ENCODE peak calls at places on chromosomes 4 and X, in eight cellular contexts. P is neural crest cell; Y is body of pancreas; V is AG04449; Z is foreskin fibroblast; K is CD4-positive, alpha-beta T cell; I is cardiac muscle cell; X is RWPE1. L is an unnamed sample.

GRCh38 chrX:1027133-1027532 is 185.3 kb downstream of the CRLF2 start:
- DNase-seq in P (no peak), Y (no peak), V (no peak), Z (no peak), K (no peak), I (no peak), X (no peak), L (no peak)

GRCh38 chr4:179112441-179113170 is 1670.4 kb upstream of the AGA start:
- DNase-seq in P (no peak), Y (no peak), V (no peak), Z (no peak), K (no peak), I (no peak), X (no peak), L (no peak)

GRCh38 chr4:100246697-100247096 is 56.4 kb upstream of the DDIT4L start:
- DNase-seq in P (no peak), Y (no peak), V (no peak), Z (no peak), K (no peak), I (no peak), X (no peak), L (no peak)

GRCh38 chrX:69298466-69299140 is 133.3 kb upstream of the PJA1 start:
- DNase-seq in P (no peak), Y (no peak), V (no peak), Z (no peak), K (no peak), I (no peak), X (no peak), L (no peak)

GRCh38 chr4:64617813-64618212 is 208.6 kb upstream of the TECRL start:
- DNase-seq in P (no peak), Y (no peak), V (no peak), Z (no peak), K (no peak), I (no peak), X (peak), L (no peak)

GRCh38 chr4:23819041-23819511 is 70.8 kb downstream of the PPARGC1A start:
- DNase-seq in P (no peak), Y (no peak), V (no peak), Z (no peak), K (no peak), I (peak), X (no peak), L (no peak)

GRCh38 chr4:137390707-137391106 is 141.6 kb downstream of the PCDH18 start:
- DNase-seq in P (no peak), Y (no peak), V (no peak), Z (peak), K (no peak), I (no peak), X (no peak), L (no peak)

GRCh38 chrX:154734101-154734781 is 16.6 kb downstream of the GAB3 start:
- DNase-seq in P (no peak), Y (no peak), V (no peak), Z (no peak), K (no peak), I (no peak), X (no peak), L (no peak)

GRCh38 chrX:30779453-30780030 is 109.5 kb downstream of the TAB3 start:
- DNase-seq in P (no peak), Y (no peak), V (no peak), Z (no peak), K (no peak), I (no peak), X (no peak), L (no peak)

GRCh38 chr4:7171191-7171900 is 21.0 kb upstream of the SORCS2 start:
- DNase-seq in P (no peak), Y (no peak), V (no peak), Z (no peak), K (no peak), I (no peak), X (no peak), L (no peak)

GRCh38 chrX:73562458-73562857 is 539 bp upstream of the CHIC1 start:
- DNase-seq in P (no peak), Y (no peak), V (no peak), Z (no peak), K (no peak), I (no peak), X (no peak), L (no peak)

GRCh38 chr4:185721949-185722316 is 90.1 kb downstream of the SORBS2 start:
- DNase-seq in P (no peak), Y (no peak), V (no peak), Z (no peak), K (no peak), I (no peak), X (no peak), L (no peak)

GRCh38 chr4:165971941-165972340 is 98.9 kb downstream of the TLL1 start:
- DNase-seq in P (no peak), Y (no peak), V (no peak), Z (no peak), K (no peak), I (no peak), X (peak), L (no peak)

GRCh38 chrX:113699939-113700338 is 859.3 kb upstream of the AMOT start:
- DNase-seq in P (no peak), Y (no peak), V (no peak), Z (no peak), K (no peak), I (no peak), X (no peak), L (no peak)

GRCh38 chr4:145511913-145512522 is 30.4 kb downstream of the SMAD1 start:
- DNase-seq in P (no peak), Y (no peak), V (no peak), Z (no peak), K (no peak), I (no peak), X (peak), L (no peak)

GRCh38 chr4:27568236-27568951 is 707.8 kb downstream of the STIM2 start:
- DNase-seq in P (no peak), Y (no peak), V (no peak), Z (no peak), K (no peak), I (no peak), X (no peak), L (no peak)

GRCh38 chr4:100591156-100591876 is 73.5 kb upstream of the EMCN start:
- DNase-seq in P (no peak), Y (peak), V (no peak), Z (no peak), K (no peak), I (peak), X (no peak), L (no peak)

GRCh38 chrX:153739754-153740486 is 15.3 kb downstream of the ABCD1 start:
- DNase-seq in P (no peak), Y (no peak), V (no peak), Z (no peak), K (no peak), I (no peak), X (no peak), L (no peak)

GRCh38 chrX:101803451-101803850 is 128.4 kb downstream of the ZMAT1 start:
- DNase-seq in P (peak), Y (no peak), V (peak), Z (no peak), K (no peak), I (no peak), X (no peak), L (no peak)

GRCh38 chr4:109294468-109295020 is 7.9 kb downstream of the COL25A1 start:
- DNase-seq in P (no peak), Y (no peak), V (no peak), Z (no peak), K (no peak), I (no peak), X (no peak), L (no peak)

GRCh38 chr4:141019772-141020171 is 113.5 kb downstream of the RNF150 start:
- DNase-seq in P (no peak), Y (no peak), V (no peak), Z (no peak), K (no peak), I (no peak), X (no peak), L (no peak)

GRCh38 chr4:180947421-180947820 is 1295.8 kb upstream of the TENM3 start:
- DNase-seq in P (no peak), Y (no peak), V (no peak), Z (no peak), K (no peak), I (no peak), X (peak), L (no peak)

DNA sequence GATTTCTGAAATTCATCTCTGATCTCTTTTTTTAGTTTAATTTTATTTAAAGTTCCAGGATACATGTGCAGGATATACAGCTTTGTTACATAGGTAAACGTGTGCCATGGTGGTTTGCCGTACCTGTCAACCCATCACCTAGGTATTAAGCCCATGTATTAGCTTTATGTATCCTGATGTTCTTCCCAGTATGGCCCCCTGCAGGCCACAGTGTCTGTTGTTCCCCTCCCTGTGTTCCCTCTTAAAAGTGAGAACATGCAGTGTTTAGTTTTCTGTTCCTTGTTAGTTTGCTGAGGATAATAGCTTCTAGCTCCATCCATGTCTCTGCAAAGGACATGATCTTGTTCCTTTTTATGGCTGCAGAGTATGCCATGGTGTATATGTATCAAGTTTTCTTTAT is 153.2 kb downstream of the RAPGEF2 start:
- DNase-seq in P (no peak), Y (no peak), V (no peak), Z (no peak), K (no peak), I (no peak), X (no peak), L (no peak)
- TF ChIP-seq CTCF in P (no peak), Y (no peak), V (no peak), Z (no peak), K (no peak), I (peak), X (no peak), L (no peak)

DNA sequence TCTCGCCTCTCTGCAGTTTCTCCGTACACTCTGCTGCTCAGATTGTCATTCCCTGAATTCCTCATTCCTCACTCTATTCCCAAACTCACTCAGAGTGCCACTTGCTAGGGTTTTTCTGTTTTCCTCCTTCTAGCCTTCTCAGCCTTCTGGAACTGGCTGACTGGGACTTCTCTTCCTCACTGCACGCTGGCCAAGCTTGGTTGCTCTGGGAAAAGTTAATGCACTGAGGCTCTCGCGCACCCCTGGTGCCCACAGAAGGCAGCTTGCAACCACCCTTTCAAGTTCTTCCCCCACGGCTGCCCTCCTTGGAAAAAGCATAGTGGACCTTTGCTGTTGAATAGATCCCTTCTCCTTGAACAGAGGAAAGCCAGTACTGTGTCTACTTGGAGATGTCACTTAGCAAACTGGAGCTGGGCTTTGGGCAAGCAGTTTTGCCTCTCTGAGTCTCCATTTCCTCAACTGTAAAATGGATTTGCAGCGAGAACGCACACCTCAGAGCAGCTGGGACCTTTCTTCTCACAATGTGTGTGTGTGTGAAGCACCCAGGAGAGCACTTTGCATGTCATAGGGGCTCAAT is 6.0 kb upstream of the CCKAR start:
- DNase-seq in P (no peak), Y (no peak), V (no peak), Z (no peak), K (no peak), I (no peak), X (no peak), L (no peak)
- TF ChIP-seq CTCF in P (no peak), Y (no peak), V (no peak), Z (no peak), K (no peak), I (no peak), X (no peak), L (peak)

GRCh38 chr4:105374071-105374470 is 99.8 kb downstream of the PPA2 start:
- DNase-seq in P (no peak), Y (no peak), V (no peak), Z (no peak), K (no peak), I (no peak), X (no peak), L (no peak)

GRCh38 chr4:105373324-105373723 is 100.5 kb downstream of the PPA2 start:
- DNase-seq in P (no peak), Y (no peak), V (no peak), Z (no peak), K (no peak), I (no peak), X (no peak), L (no peak)

GRCh38 chr4:105369988-105370387 is 103.9 kb downstream of the PPA2 start:
- DNase-seq in P (no peak), Y (no peak), V (peak), Z (no peak), K (no peak), I (no peak), X (no peak), L (no peak)
- TF ChIP-seq CTCF in P (no peak), Y (no peak), V (no peak), Z (no peak), K (no peak), I (no peak), X (no peak), L (no peak)

GRCh38 chrX:21973321-21974010 is 33.0 kb downstream of the SMS start:
- DNase-seq in P (no peak), Y (no peak), V (no peak), Z (no peak), K (no peak), I (no peak), X (no peak), L (no peak)

GRCh38 chrX:21975242-21975641 is 34.7 kb downstream of the SMS start:
- DNase-seq in P (no peak), Y (no peak), V (no peak), Z (no peak), K (no peak), I (no peak), X (no peak), L (no peak)

GRCh38 chrX:21974011-21974385 is 33.5 kb downstream of the SMS start:
- DNase-seq in P (no peak), Y (no peak), V (no peak), Z (no peak), K (no peak), I (no peak), X (peak), L (no peak)

GRCh38 chrX:21972046-21972445 is 31.5 kb downstream of the SMS start:
- DNase-seq in P (no peak), Y (no peak), V (no peak), Z (no peak), K (no peak), I (no peak), X (no peak), L (no peak)

DNA sequence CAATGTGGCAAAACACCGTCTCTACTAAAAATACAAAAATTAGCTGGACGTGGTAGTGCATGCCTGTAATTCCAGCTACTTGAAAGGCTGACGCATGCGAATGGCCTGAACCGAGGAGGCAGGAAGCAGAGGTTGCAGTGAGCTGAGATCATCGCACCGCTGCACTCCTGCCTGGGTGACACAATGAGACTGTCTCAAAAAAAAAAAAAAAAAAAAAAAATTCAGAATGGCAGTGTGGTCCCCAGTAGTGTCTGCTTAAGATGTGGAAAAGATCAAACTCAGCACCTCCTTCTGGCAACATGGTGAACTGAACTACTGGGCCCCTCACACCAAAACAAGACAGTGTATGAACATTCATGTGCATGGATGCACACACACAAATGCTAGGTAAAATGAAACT is 32.2 kb downstream of the SMS start:
- DNase-seq in P (no peak), Y (no peak), V (peak), Z (no peak), K (peak), I (no peak), X (no peak), L (no peak)
- TF ChIP-seq CTCF in P (peak), Y (no peak), V (no peak), Z (no peak), K (no peak), I (peak), X (no peak), L (no peak)

DNA sequence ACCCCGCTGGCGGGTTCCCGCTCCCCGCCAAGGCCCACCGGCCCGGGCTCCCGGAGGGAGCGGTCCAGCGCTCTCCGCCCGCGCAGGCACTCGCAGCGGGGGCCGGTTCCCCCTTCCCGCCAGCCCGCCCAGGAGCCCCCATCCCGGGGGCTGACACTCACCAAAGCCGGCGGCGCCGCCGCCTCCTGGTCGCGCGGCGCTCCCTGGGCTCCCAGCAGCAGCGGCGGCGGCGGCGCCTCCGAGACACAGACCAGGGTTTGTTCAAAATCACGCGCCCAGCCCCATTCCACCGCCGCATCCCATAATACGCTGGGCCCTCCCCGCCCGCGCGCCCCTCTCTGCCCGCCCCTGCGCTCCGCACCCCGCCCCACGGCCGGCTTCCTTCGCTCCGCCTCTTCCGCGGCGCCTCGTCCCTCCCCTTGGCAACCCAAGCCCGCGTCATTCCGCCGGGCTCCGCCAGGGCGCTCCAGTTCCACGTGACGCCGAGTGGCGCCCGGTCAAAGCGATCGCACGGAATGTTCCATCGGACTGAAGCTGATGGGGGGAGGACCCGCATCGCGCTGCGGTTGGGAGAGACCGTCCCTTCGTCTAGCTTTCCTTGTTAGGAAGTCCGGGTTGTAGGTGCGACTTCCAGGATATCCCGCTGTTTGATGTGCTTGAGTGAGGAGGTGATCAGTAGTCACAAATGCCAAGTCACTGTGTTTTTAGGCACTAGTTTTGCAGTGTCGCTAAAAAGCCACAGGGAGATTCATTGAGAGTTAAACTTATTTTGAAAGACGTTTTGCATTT is 2.2 kb upstream of the LIN54 start:
- DNase-seq in P (peak), Y (peak), V (peak), Z (peak), K (peak), I (peak), X (peak), L (peak)
- TF ChIP-seq CTCF in P (peak), Y (peak), V (peak), Z (peak), K (peak), I (peak), X (peak), L (peak)

GRCh38 chrX:88136328-88136727 is 610.7 kb upstream of the CPXCR1 start:
- DNase-seq in P (no peak), Y (no peak), V (no peak), Z (no peak), K (no peak), I (peak), X (no peak), L (no peak)

DNA sequence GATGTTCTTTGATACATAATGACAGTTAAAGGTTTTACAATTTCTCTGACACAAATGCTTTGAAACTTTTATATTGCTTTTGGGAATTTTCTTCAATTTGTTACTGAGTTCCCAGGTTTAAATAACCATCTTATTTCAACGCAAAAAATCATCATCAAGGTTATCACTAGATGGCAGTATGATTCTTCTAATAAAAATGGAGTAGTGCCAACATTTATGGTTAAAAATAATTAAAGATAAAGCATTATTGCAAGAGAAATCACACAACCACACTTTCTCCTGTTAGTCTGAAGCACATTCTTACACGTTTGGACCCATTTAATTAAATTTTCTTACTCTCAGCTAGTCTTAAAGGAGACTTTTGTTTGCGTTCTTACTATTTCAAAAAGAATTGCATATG is 611.3 kb upstream of the CPXCR1 start:
- DNase-seq in P (no peak), Y (no peak), V (no peak), Z (no peak), K (no peak), I (peak), X (peak), L (no peak)
- TF ChIP-seq CTCF in P (peak), Y (no peak), V (no peak), Z (no peak), K (no peak), I (no peak), X (peak), L (peak)

L was measured in Panc1.